ENCODE peak calls at places on chromosomes 4 and X, in eight cellular contexts. Z is breast epithelium, L is dorsolateral prefrontal cortex, P is astrocyte of the spinal cord, T is psoas muscle, V is heart left ventricle, E is MM.1S, B is fibroblast of pulmonary artery. H is an unnamed sample.

GRCh38 chr4:174437324-174437723 is 85.0 kb downstream of the HPGD start:
- DNase-seq in Z (no peak), L (no peak), P (peak), T (no peak), V (no peak), E (no peak), B (peak), H (peak)

GRCh38 chr4:79042079-79042674 is 102.9 kb upstream of the PAQR3 start:
- DNase-seq in Z (no peak), L (no peak), P (peak), T (no peak), V (no peak), E (peak), B (peak), H (no peak)

GRCh38 chr4:98778206-98778605 is 119.8 kb upstream of the TSPAN5 start:
- DNase-seq in Z (no peak), L (no peak), P (peak), T (no peak), V (no peak), E (no peak), B (peak), H (peak)

GRCh38 chrX:1391370-1391706 is 575 bp downstream of the SLC25A6 start:
- DNase-seq in Z (peak), L (no peak), P (no peak), T (no peak), V (no peak), E (no peak), B (no peak), H (no peak)

GRCh38 chr4:77504407-77504806 is 101.2 kb upstream of the CXCL13 start:
- DNase-seq in Z (no peak), L (no peak), P (no peak), T (no peak), V (no peak), E (no peak), B (no peak), H (no peak)

GRCh38 chrX:73876897-73877296 is 313.9 kb downstream of the CHIC1 start:
- DNase-seq in Z (no peak), L (no peak), P (no peak), T (no peak), V (no peak), E (no peak), B (no peak), H (no peak)

GRCh38 chr4:82865592-82865991 is 25.4 kb downstream of the SEC31A start:
- DNase-seq in Z (no peak), L (no peak), P (peak), T (no peak), V (no peak), E (peak), B (peak), H (peak)

GRCh38 chr4:145909331-145909730 is 29.3 kb downstream of the ZNF827 start:
- DNase-seq in Z (no peak), L (peak), P (no peak), T (peak), V (peak), E (no peak), B (peak), H (no peak)

GRCh38 chr4:40211224-40212185 is 14.7 kb downstream of the RHOH start:
- DNase-seq in Z (no peak), L (no peak), P (no peak), T (no peak), V (no peak), E (no peak), B (no peak), H (no peak)

GRCh38 chr4:159358226-159358625 is 255.3 kb downstream of the RAPGEF2 start:
- DNase-seq in Z (no peak), L (no peak), P (peak), T (no peak), V (no peak), E (no peak), B (peak), H (peak)

GRCh38 chrX:151175283-151176062 is 911 bp upstream of the GPR50 start:
- DNase-seq in Z (no peak), L (no peak), P (no peak), T (no peak), V (no peak), E (no peak), B (no peak), H (no peak)

GRCh38 chrX:84469226-84469625 is 33.0 kb downstream of the HDX start:
- DNase-seq in Z (no peak), L (no peak), P (peak), T (no peak), V (no peak), E (no peak), B (peak), H (no peak)

GRCh38 chrX:125826774-125827451 is 339.2 kb downstream of the DCAF12L2 start:
- DNase-seq in Z (no peak), L (no peak), P (no peak), T (no peak), V (no peak), E (no peak), B (no peak), H (no peak)

GRCh38 chrX:130190801-130191200 is 19.0 kb downstream of the RAB33A start:
- DNase-seq in Z (no peak), L (no peak), P (no peak), T (no peak), V (no peak), E (no peak), B (no peak), H (no peak)
- TF ChIP-seq CTCF in Z (no peak), L (no peak), P (no peak), T (no peak), V (no peak), E (no peak), B (no peak), H (no peak)

DNA sequence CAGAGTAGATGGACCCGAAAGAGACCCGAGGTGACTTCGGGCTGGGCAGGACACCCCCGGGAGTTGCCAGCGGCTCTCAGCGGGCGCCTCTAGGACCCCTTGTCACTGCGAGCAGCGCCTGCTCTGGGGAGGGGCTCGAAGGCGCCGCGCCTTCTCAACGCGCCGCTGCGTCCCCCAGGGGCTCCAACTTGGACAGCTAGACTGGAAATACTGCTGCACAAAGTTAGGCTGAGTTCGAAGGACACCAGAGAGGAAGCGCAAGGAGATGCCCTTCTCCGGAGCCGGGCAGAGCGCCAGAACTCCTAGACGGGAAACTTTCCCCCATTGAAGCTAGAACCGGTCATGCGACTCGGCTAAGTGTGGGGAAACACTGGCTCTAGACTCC is 493 bp upstream of the KCNIP4 start:
- DNase-seq in Z (no peak), L (peak), P (no peak), T (no peak), V (peak), E (no peak), B (peak), H (no peak)
- H3K4me3 ChIP-seq in Z (peak), L (no peak), P (peak), T (peak), V (no peak), E (peak), B (peak), H (peak)

DNA sequence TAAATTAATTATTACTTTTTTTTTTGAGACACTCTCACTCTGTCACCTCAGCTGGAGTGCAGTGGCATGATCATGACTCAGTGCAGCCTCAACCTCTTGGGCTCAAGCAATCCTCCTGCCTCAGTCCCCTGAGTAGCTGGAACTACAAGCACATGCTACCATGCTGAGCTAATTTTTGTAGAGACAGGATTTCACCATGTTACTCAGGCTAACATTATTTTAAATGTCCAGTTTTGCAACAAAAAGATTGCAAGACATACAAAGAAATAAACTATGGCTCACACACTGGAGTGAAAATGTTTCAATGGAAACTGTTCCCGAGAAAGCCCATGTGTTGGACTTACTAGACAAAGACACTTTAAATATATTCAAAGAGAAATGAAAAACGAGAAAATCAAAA is 59.3 kb downstream of the MND1 start:
- DNase-seq in Z (no peak), L (no peak), P (no peak), T (no peak), V (no peak), E (no peak), B (no peak), H (no peak)
- TF ChIP-seq CTCF in Z (no peak), L (no peak), P (no peak), T (no peak), V (no peak), E (no peak), B (no peak), H (no peak)

DNA sequence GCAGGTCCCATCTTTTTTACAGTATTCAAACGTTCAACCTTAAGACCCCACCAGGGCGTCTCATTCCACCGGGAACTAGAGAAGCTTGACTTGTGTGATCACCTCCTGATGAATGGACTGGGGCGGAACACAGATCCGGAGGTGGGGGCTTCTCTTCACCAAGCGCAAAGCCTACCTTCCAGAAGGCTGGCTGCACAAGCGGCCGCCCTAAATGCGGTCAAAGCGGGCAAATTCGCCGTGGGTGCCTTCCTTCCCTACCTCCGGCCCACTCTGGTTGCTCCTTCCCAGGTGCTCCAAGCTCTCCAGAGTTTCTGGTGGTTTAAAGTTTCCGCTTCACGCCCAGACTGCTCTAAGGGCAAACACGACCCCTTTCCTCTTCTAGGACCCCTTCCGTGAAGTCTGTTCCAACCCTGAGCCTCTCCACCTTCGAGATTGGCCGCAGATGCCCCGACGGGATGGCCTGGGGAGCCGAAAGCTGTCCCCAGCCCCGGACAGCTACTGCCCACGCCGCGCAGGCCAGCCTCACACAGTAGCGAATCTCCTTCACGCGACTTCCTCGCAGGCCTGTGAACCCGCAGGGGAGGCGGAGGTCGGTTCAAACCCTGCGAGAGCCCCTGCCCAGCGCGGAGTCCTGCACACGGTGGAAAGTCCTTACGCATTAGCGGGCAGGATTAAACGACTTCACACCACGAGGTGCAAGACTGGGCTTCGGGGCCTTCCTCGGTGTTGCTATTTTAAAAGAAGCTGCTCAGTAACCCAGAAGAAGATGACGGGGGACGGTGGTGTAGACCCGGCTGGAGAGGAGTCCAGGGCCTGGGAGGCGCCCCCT is 1.6 kb upstream of the WWC2 start:
- DNase-seq in Z (no peak), L (no peak), P (peak), T (peak), V (peak), E (no peak), B (no peak), H (no peak)
- H3K4me3 ChIP-seq in Z (peak), L (peak), P (peak), T (peak), V (peak), E (peak), B (peak), H (peak)

GRCh38 chr4:8543623-8544022 is 36.6 kb upstream of the GPR78 start:
- DNase-seq in Z (no peak), L (no peak), P (no peak), T (no peak), V (no peak), E (no peak), B (no peak), H (no peak)
- TF ChIP-seq CTCF in Z (no peak), L (no peak), P (no peak), T (no peak), V (no peak), E (no peak), B (no peak), H (no peak)